ENCODE peak calls at places on chromosomes 7 and 10, in eight cellular contexts. A, Q, C, J, P, Z, G and D are unnamed samples.

GRCh38 chr10:7411671-7412481 is 1.0 kb upstream of the SFMBT2 start:
- DNase-seq in Z (no peak), Q (no peak), G (no peak), A (no peak), P (no peak), J (no peak), C (no peak), D (no peak)

GRCh38 chr10:103923502-103923901 is 5.5 kb upstream of the STN1 start:
- DNase-seq in J (no peak), Q (no peak), G (no peak), A (no peak), C (no peak), Z (no peak), P (no peak), D (no peak)

GRCh38 chr10:108840944-108841343 is 1082.4 kb downstream of the XPNPEP1 start:
- DNase-seq in Q (no peak), Z (no peak), J (no peak), C (no peak), A (no peak), P (no peak), G (no peak), D (no peak)

GRCh38 chr7:16484453-16485158 is 19.1 kb upstream of the SOSTDC1 start:
- DNase-seq in G (no peak), J (peak), Z (no peak), Q (no peak), A (no peak), P (no peak), C (peak), D (no peak)

GRCh38 chr10:52485486-52485885 is 171.4 kb downstream of the DKK1 start:
- DNase-seq in A (no peak), Z (no peak), Q (no peak), C (no peak), P (no peak), J (no peak), G (no peak), D (no peak)

GRCh38 chr10:61897671-61898434 is 3.6 kb upstream of the ARID5B start:
- DNase-seq in C (peak), A (no peak), P (peak), Z (peak), J (no peak), Q (peak), G (no peak), D (peak)

GRCh38 chr7:7795736-7796135 is 77.3 kb upstream of the RPA3 start:
- DNase-seq in C (peak), P (no peak), J (no peak), Z (no peak), Q (no peak), G (no peak), A (no peak), D (peak)

GRCh38 chr10:124152139-124152780 is 58.9 kb upstream of the CHST15 start:
- DNase-seq in G (no peak), C (peak), Q (no peak), J (no peak), A (no peak), P (no peak), Z (no peak), D (peak)

GRCh38 chr7:100192951-100193350 is 15.2 kb downstream of the STAG3 start:
- DNase-seq in Z (no peak), P (no peak), C (no peak), J (no peak), Q (no peak), G (no peak), A (no peak), D (no peak)

GRCh38 chr7:68718059-68718685 is 880.1 kb upstream of the AUTS2 start:
- DNase-seq in C (no peak), P (no peak), A (no peak), Z (no peak), J (no peak), G (no peak), Q (no peak), D (no peak)

GRCh38 chr10:4331150-4331549 is 494.9 kb upstream of the AKR1E2 start:
- DNase-seq in P (no peak), C (no peak), Z (no peak), J (no peak), Q (no peak), A (no peak), G (no peak), D (no peak)

GRCh38 chr7:27782849-27783248 is 42.9 kb downstream of the TAX1BP1 start:
- DNase-seq in G (no peak), Z (no peak), Q (no peak), A (no peak), C (no peak), J (no peak), P (no peak), D (peak)

GRCh38 chr7:157009170-157009777 is 1.2 kb downstream of the MNX1 start:
- DNase-seq in A (no peak), J (peak), C (no peak), G (no peak), Q (no peak), Z (peak), P (no peak), D (no peak)